ENCODE peak calls at places on chromosomes 13 and 19, in four cellular contexts. One of them, this sample, is unnamed.

GRCh38 chr19:10105241-10106099 is 692 bp upstream of the PPAN start:
- DNase-seq in GM10248: peak; percentile 72
- DNase-seq in Calu3: no peak
- DNase-seq in choroid plexus epithelial cell: no peak
- DNase-seq in this sample: peak; percentile 95

GRCh38 chr13:57045816-57046691 is 94.7 kb upstream of the PRR20A start:
- DNase-seq in GM10248: no peak
- DNase-seq in Calu3: no peak
- DNase-seq in choroid plexus epithelial cell: no peak
- DNase-seq in this sample: no peak

GRCh38 chr13:48842316-48842715 is 133.4 kb upstream of the FNDC3A start:
- DNase-seq in GM10248: no peak
- DNase-seq in Calu3: no peak
- DNase-seq in choroid plexus epithelial cell: no peak
- DNase-seq in this sample: no peak

GRCh38 chr19:49592486-49593232 is 1.7 kb downstream of the PRR12 start:
- DNase-seq in GM10248: no peak
- DNase-seq in Calu3: no peak
- DNase-seq in choroid plexus epithelial cell: peak; percentile 19
- DNase-seq in this sample: peak; percentile 55

GRCh38 chr19:19670070-19670551 is 1.5 kb downstream of the ZNF101 start:
- DNase-seq in GM10248: no peak
- DNase-seq in Calu3: no peak
- DNase-seq in choroid plexus epithelial cell: no peak
- DNase-seq in this sample: peak; percentile 23

GRCh38 chr19:8592231-8593009 is 15.2 kb upstream of the MYO1F start:
- DNase-seq in GM10248: peak; percentile 26
- DNase-seq in Calu3: no peak
- DNase-seq in choroid plexus epithelial cell: peak; percentile 99
- DNase-seq in this sample: peak; percentile 98

GRCh38 chr13:111139452-111139851 is 24.3 kb downstream of the ARHGEF7 start:
- DNase-seq in GM10248: no peak
- DNase-seq in Calu3: no peak
- DNase-seq in choroid plexus epithelial cell: no peak
- DNase-seq in this sample: no peak

GRCh38 chr19:23974941-23975340 is 60.3 kb downstream of the ZNF726 start:
- DNase-seq in GM10248: no peak
- DNase-seq in Calu3: no peak
- DNase-seq in choroid plexus epithelial cell: no peak
- DNase-seq in this sample: no peak

GRCh38 chr13:101916108-101916757 is 463.8 kb downstream of the ITGBL1 start:
- DNase-seq in GM10248: peak; percentile 15
- DNase-seq in Calu3: no peak
- DNase-seq in choroid plexus epithelial cell: peak; percentile 56
- DNase-seq in this sample: no peak

GRCh38 chr13:70613295-70613694 is 505.0 kb upstream of the KLHL1 start:
- DNase-seq in GM10248: no peak
- DNase-seq in Calu3: no peak
- DNase-seq in choroid plexus epithelial cell: peak; percentile 37
- DNase-seq in this sample: no peak

GRCh38 chr19:45599286-45599685 is 2.7 kb downstream of the GPR4 start:
- DNase-seq in GM10248: no peak
- DNase-seq in Calu3: no peak
- DNase-seq in choroid plexus epithelial cell: no peak
- DNase-seq in this sample: no peak

GRCh38 chr19:38514812-38515633 is 81.5 kb downstream of the RYR1 start:
- DNase-seq in GM10248: peak; percentile 90
- DNase-seq in Calu3: peak; percentile 88
- DNase-seq in choroid plexus epithelial cell: peak; percentile 63
- DNase-seq in this sample: peak; percentile 81

GRCh38 chr19:49916839-49917733 is 11.9 kb upstream of the ATF5 start:
- DNase-seq in GM10248: peak; percentile 43
- DNase-seq in Calu3: no peak
- DNase-seq in choroid plexus epithelial cell: no peak
- DNase-seq in this sample: no peak

GRCh38 chr13:21060063-21060826 is 1.1 kb downstream of the LATS2 start:
- DNase-seq in GM10248: peak; percentile 42
- DNase-seq in Calu3: peak; percentile 24
- DNase-seq in choroid plexus epithelial cell: peak; percentile 64
- DNase-seq in this sample: no peak

GRCh38 chr19:29532097-29532496 is 6.3 kb downstream of the VSTM2B start:
- DNase-seq in GM10248: no peak
- DNase-seq in Calu3: no peak
- DNase-seq in choroid plexus epithelial cell: no peak
- DNase-seq in this sample: no peak

GRCh38 chr19:39514840-39515550 is at the start of gene SELENOV:
- DNase-seq in GM10248: no peak
- DNase-seq in Calu3: no peak
- DNase-seq in choroid plexus epithelial cell: no peak
- DNase-seq in this sample: peak; percentile 49

GRCh38 chr13:49348748-49349147 is 95.1 kb downstream of the CAB39L start:
- DNase-seq in GM10248: no peak
- DNase-seq in Calu3: no peak
- DNase-seq in choroid plexus epithelial cell: no peak
- DNase-seq in this sample: no peak

GRCh38 chr19:4979211-4979807 is 10.4 kb downstream of the KDM4B start:
- DNase-seq in GM10248: no peak
- DNase-seq in Calu3: no peak
- DNase-seq in choroid plexus epithelial cell: no peak
- DNase-seq in this sample: no peak

GRCh38 chr19:50873056-50873455 is at the start of gene KLK2:
- DNase-seq in GM10248: no peak
- DNase-seq in Calu3: no peak
- DNase-seq in choroid plexus epithelial cell: no peak
- DNase-seq in this sample: no peak

GRCh38 chr13:32385369-32385768 is 42.6 kb downstream of the N4BP2L1 start:
- DNase-seq in GM10248: no peak
- DNase-seq in Calu3: no peak
- DNase-seq in choroid plexus epithelial cell: no peak
- DNase-seq in this sample: no peak

GRCh38 chr13:112712451-112712881 is 22.6 kb downstream of the ATP11A start:
- DNase-seq in GM10248: no peak
- DNase-seq in Calu3: no peak
- DNase-seq in choroid plexus epithelial cell: no peak
- DNase-seq in this sample: no peak

GRCh38 chr13:112713517-112714253 is 23.8 kb downstream of the ATP11A start:
- DNase-seq in GM10248: no peak
- DNase-seq in Calu3: no peak
- DNase-seq in choroid plexus epithelial cell: no peak
- DNase-seq in this sample: no peak

GRCh38 chr13:112709825-112710783 is 20.3 kb downstream of the ATP11A start:
- DNase-seq in GM10248: no peak
- DNase-seq in Calu3: no peak
- DNase-seq in choroid plexus epithelial cell: no peak
- DNase-seq in this sample: no peak

GRCh38 chr13:112710855-112711527 is 21.2 kb downstream of the ATP11A start:
- DNase-seq in GM10248: no peak
- DNase-seq in Calu3: no peak
- DNase-seq in choroid plexus epithelial cell: no peak
- DNase-seq in this sample: no peak

DNA sequence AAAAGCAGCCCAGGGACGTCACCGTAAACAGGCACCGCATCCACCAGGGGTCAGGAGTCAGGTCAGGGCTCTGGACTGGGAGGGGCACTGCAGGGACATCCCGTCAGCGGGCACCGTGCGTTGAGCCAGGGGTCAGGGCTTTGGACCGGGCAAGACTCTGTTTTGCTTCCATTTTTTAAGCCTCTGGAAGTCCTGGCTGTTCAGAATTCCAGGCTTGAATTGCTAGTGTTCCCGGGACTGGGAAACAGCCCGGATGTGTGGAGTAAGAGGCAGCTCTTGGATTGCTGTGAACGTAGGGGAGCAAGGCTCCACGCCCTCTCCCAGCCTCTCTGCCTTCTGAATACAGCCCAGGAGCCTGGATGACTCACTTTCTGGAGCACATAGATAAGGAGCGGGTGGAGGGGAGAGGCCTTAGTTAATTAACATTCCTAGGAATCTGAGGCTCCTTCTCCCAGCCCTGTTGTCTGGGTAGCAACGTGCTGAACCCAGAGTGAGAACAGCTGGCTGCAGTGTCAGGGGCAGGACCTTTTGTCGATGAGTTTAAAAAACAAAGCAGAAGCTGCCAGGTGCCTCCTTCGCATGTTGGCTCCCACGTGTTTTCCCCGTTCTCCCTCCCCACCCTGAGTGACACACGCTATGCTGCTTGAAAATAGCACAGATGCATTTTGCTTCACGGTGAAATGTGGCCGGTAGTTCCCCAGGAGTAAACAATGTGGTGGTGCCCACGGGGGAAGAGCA is 21.9 kb downstream of the ATP11A start:
- DNase-seq in GM10248: peak; percentile 75
- DNase-seq in Calu3: peak; percentile 43
- DNase-seq in choroid plexus epithelial cell: peak; percentile 87
- DNase-seq in this sample: peak; percentile 46
- TF ChIP-seq CTCF in GM10248: no peak
- TF ChIP-seq CTCF in Calu3: no peak
- TF ChIP-seq CTCF in choroid plexus epithelial cell: no peak
- TF ChIP-seq CTCF in this sample: no peak

DNA sequence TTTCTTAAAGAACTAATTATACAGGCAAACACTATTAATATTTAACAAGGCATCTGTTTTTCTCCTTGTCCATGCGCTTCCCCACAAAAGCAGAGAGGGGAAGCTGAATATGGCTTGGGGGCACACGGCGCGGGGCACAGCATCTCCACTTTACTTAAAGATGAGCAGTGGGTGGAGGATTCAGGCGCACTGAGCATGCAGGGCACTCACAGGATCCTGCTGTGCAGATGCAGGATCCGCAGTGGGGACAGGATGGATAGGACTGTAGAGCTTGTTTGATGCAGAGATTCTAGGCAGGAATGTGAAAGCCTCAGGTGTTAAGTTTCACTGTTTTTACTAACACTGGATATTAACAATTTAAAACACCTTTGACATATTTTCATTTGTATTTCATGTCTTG is 43.3 kb downstream of the ATP11A start:
- DNase-seq in GM10248: no peak
- DNase-seq in Calu3: no peak
- DNase-seq in choroid plexus epithelial cell: no peak
- DNase-seq in this sample: no peak
- TF ChIP-seq CTCF in GM10248: no peak
- TF ChIP-seq CTCF in Calu3: no peak
- TF ChIP-seq CTCF in choroid plexus epithelial cell: no peak
- TF ChIP-seq CTCF in this sample: no peak

DNA sequence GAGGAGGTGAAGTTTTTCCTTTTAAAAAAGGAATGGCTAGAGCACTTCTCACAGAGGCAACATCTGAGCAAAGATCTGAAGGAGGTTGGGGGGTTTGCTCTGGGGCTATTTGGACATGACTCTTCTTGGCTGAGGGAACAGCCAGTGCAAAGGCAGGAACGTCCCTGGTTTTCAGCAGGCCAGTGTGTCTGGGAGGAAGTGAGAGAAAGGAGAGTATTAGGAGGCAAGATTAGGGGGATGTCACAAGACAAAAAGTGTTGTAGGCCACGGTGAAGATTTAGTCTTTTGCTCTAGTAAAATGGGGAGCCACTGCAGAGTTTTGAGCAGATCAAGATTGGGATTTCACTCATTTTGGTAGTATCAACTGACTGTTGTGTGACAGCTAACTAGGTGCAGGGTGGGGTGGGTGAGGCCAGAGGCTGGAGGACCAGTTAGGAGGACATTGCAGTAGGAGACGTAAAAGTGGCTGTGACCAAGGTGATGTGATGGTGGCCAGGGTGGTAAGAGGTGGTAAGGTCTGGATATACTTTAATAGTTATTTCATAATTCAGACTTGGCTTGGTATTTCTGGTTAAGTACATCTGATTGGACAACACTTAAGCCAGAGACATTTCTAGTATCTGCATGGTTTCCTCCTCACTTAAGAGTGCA is 40.6 kb downstream of the WDFY2 start:
- DNase-seq in GM10248: no peak
- DNase-seq in Calu3: no peak
- DNase-seq in choroid plexus epithelial cell: no peak
- DNase-seq in this sample: no peak
- TF ChIP-seq CTCF in GM10248: no peak
- TF ChIP-seq CTCF in Calu3: no peak
- TF ChIP-seq CTCF in choroid plexus epithelial cell: no peak
- TF ChIP-seq CTCF in this sample: no peak

DNA sequence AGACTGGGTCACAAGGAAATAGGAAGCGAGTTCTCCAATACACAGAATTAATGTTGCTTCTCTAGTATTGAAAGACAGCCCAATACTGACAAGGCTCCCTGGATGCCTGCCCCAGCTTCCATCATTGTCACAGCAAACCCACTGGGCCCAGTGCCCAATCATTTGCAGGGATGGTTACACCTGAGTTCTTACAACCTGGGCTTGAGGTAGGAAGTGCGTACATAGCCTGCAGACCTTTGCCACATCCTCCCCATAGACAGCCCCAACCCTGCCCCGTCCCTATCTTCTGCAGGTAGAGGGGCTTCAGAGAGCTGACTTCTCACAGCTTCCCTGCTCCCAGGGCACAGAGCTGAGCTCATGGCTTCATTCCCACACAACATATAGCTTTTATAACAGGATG is 108.1 kb upstream of the UBL3 start:
- DNase-seq in GM10248: no peak
- DNase-seq in Calu3: no peak
- DNase-seq in choroid plexus epithelial cell: no peak
- DNase-seq in this sample: no peak
- TF ChIP-seq CTCF in GM10248: no peak
- TF ChIP-seq CTCF in Calu3: no peak
- TF ChIP-seq CTCF in choroid plexus epithelial cell: no peak
- TF ChIP-seq CTCF in this sample: no peak

GRCh38 chr13:86174632-86175031 is 375.4 kb upstream of the SLITRK6 start:
- DNase-seq in GM10248: no peak
- DNase-seq in Calu3: no peak
- DNase-seq in choroid plexus epithelial cell: peak; percentile 14
- DNase-seq in this sample: no peak
- TF ChIP-seq CTCF in GM10248: no peak
- TF ChIP-seq CTCF in Calu3: no peak
- TF ChIP-seq CTCF in choroid plexus epithelial cell: peak; percentile 13
- TF ChIP-seq CTCF in this sample: no peak

DNA sequence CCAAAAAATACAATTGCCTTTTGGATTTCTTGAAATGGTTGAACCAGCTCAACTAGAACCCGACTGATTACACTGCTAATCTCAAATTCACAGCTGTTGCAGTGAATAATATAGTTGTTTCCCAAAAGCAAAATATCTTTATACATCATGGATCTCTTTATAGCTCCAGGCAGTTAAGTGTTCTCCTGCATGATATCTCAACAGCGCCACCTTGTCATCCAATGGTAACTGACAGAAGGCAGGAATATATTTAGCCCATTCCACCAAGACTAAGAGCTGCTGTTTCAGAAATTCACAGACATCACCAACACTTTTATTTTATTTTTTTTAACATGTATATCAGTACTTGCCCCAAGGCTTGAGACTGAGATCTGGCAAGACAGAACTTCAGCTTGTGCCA is 1141.0 kb upstream of the PRR20A start:
- DNase-seq in GM10248: no peak
- DNase-seq in Calu3: no peak
- DNase-seq in choroid plexus epithelial cell: no peak
- DNase-seq in this sample: no peak
- TF ChIP-seq CTCF in GM10248: no peak
- TF ChIP-seq CTCF in Calu3: no peak
- TF ChIP-seq CTCF in choroid plexus epithelial cell: no peak
- TF ChIP-seq CTCF in this sample: no peak

DNA sequence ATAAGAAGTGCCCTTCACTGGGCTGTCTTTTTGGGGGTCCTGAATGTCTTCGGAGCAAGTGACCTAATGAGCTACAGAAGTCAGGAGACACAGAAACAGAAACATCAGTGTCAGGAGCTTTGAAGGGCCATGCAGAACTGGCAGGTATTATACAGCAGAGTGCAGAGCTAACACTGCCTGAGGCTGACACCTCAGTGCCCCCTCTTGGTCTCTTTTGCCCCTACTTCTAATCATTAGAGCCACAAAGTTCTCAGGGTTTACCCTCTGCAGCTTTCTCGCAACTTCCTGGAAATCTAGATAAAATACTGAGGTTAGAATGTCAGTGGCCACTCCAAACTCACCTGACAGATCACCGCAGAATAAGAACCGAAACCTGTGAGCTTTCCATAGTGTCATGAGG is 172.7 kb downstream of the B3GLCT start:
- DNase-seq in GM10248: no peak
- DNase-seq in Calu3: no peak
- DNase-seq in choroid plexus epithelial cell: no peak
- DNase-seq in this sample: no peak
- TF ChIP-seq CTCF in GM10248: no peak
- TF ChIP-seq CTCF in Calu3: no peak
- TF ChIP-seq CTCF in choroid plexus epithelial cell: no peak
- TF ChIP-seq CTCF in this sample: no peak